ENCODE peak calls at places on chromosomes 16 and 17, in ten cellular contexts. B is testis, L is fibroblast of pulmonary artery, D is RWPE1, R is right lobe of liver, P is cardiac muscle cell, E is kidney epithelial cell, Q is ovary, S is fibroblast of the aortic adventitia, C is body of pancreas. I is an unnamed sample.

GRCh38 chr16:67652578-67653130 is 7.4 kb downstream of the ACD start:
- DNase-seq in E (no peak), R (no peak), S (no peak), P (peak; percentile 8), B (no peak), Q (no peak), D (peak; percentile 66), L (no peak), C (no peak), I (no peak)

GRCh38 chr17:64698725-64699124 is 36.6 kb upstream of the SMURF2 start:
- DNase-seq in B (no peak), Q (no peak), C (no peak), P (no peak), D (no peak), L (no peak), S (peak; percentile 62), E (no peak), R (no peak), I (no peak)

GRCh38 chr16:15732416-15732815 is 82.4 kb downstream of the NDE1 start:
- DNase-seq in R (no peak), P (no peak), S (no peak), C (no peak), L (no peak), E (no peak), B (no peak), D (no peak), Q (no peak), I (peak; percentile 50)

GRCh38 chr17:38970804-38971203 is 3.6 kb upstream of the FBXO47 start:
- DNase-seq in P (no peak), Q (no peak), R (no peak), L (no peak), E (no peak), S (no peak), D (no peak), B (no peak), C (no peak), I (no peak)

GRCh38 chr17:79862771-79863440 is 23.7 kb upstream of the CBX4 start:
- DNase-seq in E (no peak), S (no peak), R (no peak), L (no peak), B (no peak), D (no peak), P (no peak), C (no peak), Q (no peak), I (no peak)

GRCh38 chr17:50845260-50846147 is 10.1 kb downstream of the WFIKKN2 start:
- DNase-seq in L (no peak), S (no peak), D (no peak), B (no peak), E (no peak), R (no peak), Q (no peak), P (no peak), C (no peak), I (peak; percentile 46)

GRCh38 chr16:56628486-56629035 is 3.0 kb downstream of the MT1E start:
- DNase-seq in C (no peak), P (no peak), B (no peak), D (no peak), Q (no peak), S (no peak), R (no peak), L (no peak), E (no peak), I (peak; percentile 39)

GRCh38 chr17:67449885-67450755 is 73.0 kb downstream of the PITPNC1 start:
- DNase-seq in D (no peak), P (no peak), E (no peak), L (no peak), C (no peak), R (no peak), S (no peak), Q (no peak), B (no peak), I (no peak)

GRCh38 chr17:43888548-43888947 is 18.8 kb downstream of the MPP2 start:
- DNase-seq in L (no peak), D (no peak), P (no peak), C (no peak), B (no peak), E (no peak), Q (no peak), S (no peak), R (no peak), I (no peak)

GRCh38 chr16:57590654-57591085 is 37.8 kb upstream of the ADGRG1 start:
- DNase-seq in R (no peak), L (peak; percentile 83), E (peak; percentile 23), C (no peak), Q (no peak), S (peak; percentile 86), D (peak; percentile 88), B (no peak), P (peak; percentile 76), I (peak; percentile 57)

GRCh38 chr17:73551144-73551543 is 93.1 kb downstream of the SDK2 start:
- DNase-seq in L (no peak), B (no peak), D (no peak), P (no peak), C (no peak), S (no peak), E (no peak), Q (no peak), R (no peak), I (no peak)

GRCh38 chr16:86424413-86424812 is 85.9 kb upstream of the FOXF1 start:
- DNase-seq in P (no peak), E (no peak), D (no peak), L (no peak), R (no peak), B (no peak), S (peak; percentile 35), C (no peak), Q (no peak), I (no peak)

GRCh38 chr16:88669986-88670385 is 7.1 kb upstream of the MVD start:
- DNase-seq in B (no peak), E (no peak), S (peak; percentile 33), P (no peak), C (no peak), D (no peak), R (no peak), Q (no peak), L (no peak), I (peak; percentile 80)

GRCh38 chr16:88673685-88674398 is 11.0 kb upstream of the MVD start:
- DNase-seq in L (no peak), E (no peak), C (no peak), D (no peak), S (no peak), R (no peak), Q (no peak), B (no peak), P (no peak), I (no peak)

GRCh38 chr16:88676502-88677242 is 9.6 kb downstream of the SNAI3 start:
- DNase-seq in R (no peak), S (no peak), E (no peak), Q (no peak), L (no peak), C (no peak), D (no peak), P (no peak), B (no peak), I (no peak)

GRCh38 chr16:88671806-88672205 is 8.9 kb upstream of the MVD start:
- DNase-seq in D (no peak), C (no peak), R (no peak), Q (no peak), P (no peak), B (no peak), S (no peak), E (no peak), L (no peak), I (no peak)

DNA sequence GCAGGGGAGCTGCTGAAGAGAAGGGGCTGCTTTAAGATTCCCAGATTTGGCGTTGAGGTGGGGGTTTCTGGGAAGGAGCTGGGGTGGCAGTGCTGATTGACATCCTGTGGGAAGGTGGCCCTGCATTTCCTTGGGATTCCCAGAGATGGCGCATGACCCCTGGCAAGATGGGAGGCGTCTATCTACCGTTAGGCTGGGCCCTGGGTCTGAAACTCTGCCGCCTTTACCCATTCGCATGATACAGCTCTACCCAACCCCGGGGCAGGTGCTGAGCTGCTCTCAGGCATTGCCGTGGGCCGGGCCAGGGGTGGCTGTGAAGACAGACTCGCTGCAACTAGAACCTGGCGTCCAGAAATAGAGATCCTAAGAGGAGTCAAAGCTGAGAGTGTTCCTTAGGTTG is 9.9 kb upstream of the MVD start:
- DNase-seq in B (no peak), S (no peak), L (no peak), E (no peak), C (no peak), D (no peak), P (no peak), R (no peak), Q (no peak), I (no peak)
- TF ChIP-seq CTCF in B (no peak), S (peak; percentile 15), L (peak; percentile 30), E (peak; percentile 44), C (peak; percentile 42), D (no peak), P (peak; percentile 34), R (no peak), Q (no peak), I (peak; percentile 12)

GRCh38 chr17:36482611-36483504 is 3.6 kb upstream of the ZNHIT3 start:
- DNase-seq in B (peak; percentile 90), P (peak; percentile 87), C (peak; percentile 85), S (peak; percentile 73), E (peak; percentile 18), D (peak; percentile 86), Q (peak; percentile 88), R (peak; percentile 84), L (peak; percentile 81), I (peak; percentile 74)
- TF ChIP-seq CTCF in B (peak; percentile 89), P (peak; percentile 90), C (peak; percentile 97), S (peak; percentile 75), E (peak; percentile 66), D (peak; percentile 96), Q (peak; percentile 88), R (peak; percentile 91), L (peak; percentile 56), I (peak; percentile 56)

GRCh38 chr16:27367463-27368357 is 34.3 kb upstream of the IL21R start:
- DNase-seq in P (peak; percentile 82), L (peak; percentile 79), Q (peak; percentile 59), S (peak; percentile 73), C (peak; percentile 80), R (peak; percentile 88), E (no peak), B (peak; percentile 72), D (peak; percentile 89), I (peak; percentile 76)
- TF ChIP-seq CTCF in P (peak; percentile 78), L (peak; percentile 79), Q (no peak), S (peak; percentile 88), C (peak; percentile 85), R (peak; percentile 78), E (peak; percentile 88), B (peak; percentile 60), D (peak; percentile 84), I (peak; percentile 86)

DNA sequence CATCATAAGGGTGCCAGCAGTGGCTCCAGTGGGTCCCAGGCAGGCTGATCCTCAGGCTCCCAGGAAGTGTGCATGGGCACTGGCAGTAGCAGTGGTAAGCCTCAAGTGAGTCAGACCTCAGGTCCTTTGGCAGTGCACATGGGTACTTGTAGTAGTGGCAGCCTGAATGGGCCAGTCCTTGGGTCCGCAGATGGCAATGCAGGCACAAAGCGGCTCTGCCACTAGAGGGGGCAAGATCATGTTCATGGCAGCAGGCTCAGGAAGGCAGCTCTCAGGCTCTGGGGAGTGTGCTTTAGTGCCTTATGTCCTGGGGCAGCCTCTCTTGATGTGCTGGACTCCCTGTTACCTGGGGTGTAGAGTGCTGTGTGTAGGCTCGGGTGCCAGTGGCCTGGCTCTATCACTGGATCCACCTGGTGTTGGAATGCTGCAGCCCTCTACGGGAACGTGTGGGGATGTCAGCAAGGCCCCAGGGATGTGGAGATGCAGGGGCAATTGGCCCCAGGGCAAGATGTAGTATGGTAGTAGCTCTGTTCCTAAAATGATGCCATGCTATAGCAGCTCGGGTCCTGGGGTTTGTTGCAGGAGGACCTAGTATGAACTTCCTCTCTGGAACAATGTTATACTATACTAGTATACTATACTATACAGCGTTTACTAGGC is 11.0 kb downstream of the ACSM3 start:
- DNase-seq in C (peak; percentile 76), P (peak; percentile 72), L (peak; percentile 77), B (peak; percentile 80), R (peak; percentile 62), Q (peak; percentile 29), E (no peak), D (peak; percentile 57), S (peak; percentile 33), I (peak; percentile 60)
- TF ChIP-seq CTCF in C (peak; percentile 61), P (peak; percentile 85), L (peak; percentile 91), B (peak; percentile 42), R (peak; percentile 29), Q (no peak), E (peak; percentile 77), D (peak; percentile 51), S (peak; percentile 68), I (peak; percentile 78)

I was measured in fibroblast of mammary gland.